ENCODE peak calls at places on chromosomes 1 and 21, in seven cellular contexts. One of them, this sample, is unnamed.

GRCh38 chr1:202076050-202076511 is 46.6 kb upstream of the GPR37L1 start:
- DNase-seq in cerebellar cortex: no peak
- DNase-seq in NCI-H226: peak
- DNase-seq in ovary: no peak
- DNase-seq in nucleus accumbens: no peak
- DNase-seq in cardiac fibroblast: no peak
- DNase-seq in thoracic aorta: no peak
- DNase-seq in this sample: no peak

GRCh38 chr1:215052656-215053055 is 29.9 kb upstream of the KCNK2 start:
- DNase-seq in cerebellar cortex: no peak
- DNase-seq in cardiac fibroblast: peak
- DNase-seq in ovary: no peak
- DNase-seq in NCI-H226: no peak
- DNase-seq in nucleus accumbens: no peak
- DNase-seq in thoracic aorta: no peak
- DNase-seq in this sample: no peak

GRCh38 chr21:45236481-45236880 is 51.2 kb downstream of the POFUT2 start:
- DNase-seq in cerebellar cortex: no peak
- DNase-seq in NCI-H226: no peak
- DNase-seq in thoracic aorta: no peak
- DNase-seq in nucleus accumbens: no peak
- DNase-seq in ovary: no peak
- DNase-seq in cardiac fibroblast: no peak
- DNase-seq in this sample: no peak

GRCh38 chr1:173476197-173476663 is 905 bp upstream of the PRDX6 start:
- DNase-seq in thoracic aorta: no peak
- DNase-seq in NCI-H226: no peak
- DNase-seq in ovary: no peak
- DNase-seq in cerebellar cortex: no peak
- DNase-seq in cardiac fibroblast: no peak
- DNase-seq in nucleus accumbens: no peak
- DNase-seq in this sample: no peak

GRCh38 chr1:222167111-222167510 is 380.8 kb downstream of the HHIPL2 start:
- DNase-seq in cerebellar cortex: peak
- DNase-seq in nucleus accumbens: no peak
- DNase-seq in cardiac fibroblast: peak
- DNase-seq in ovary: no peak
- DNase-seq in NCI-H226: peak
- DNase-seq in thoracic aorta: no peak
- DNase-seq in this sample: peak

GRCh38 chr1:67970088-67970487 is 80.3 kb downstream of the DIRAS3 start:
- DNase-seq in ovary: no peak
- DNase-seq in thoracic aorta: no peak
- DNase-seq in NCI-H226: peak
- DNase-seq in cardiac fibroblast: peak
- DNase-seq in nucleus accumbens: no peak
- DNase-seq in cerebellar cortex: no peak
- DNase-seq in this sample: no peak

GRCh38 chr1:154970631-154971340 is at the start of gene SHC1:
- DNase-seq in thoracic aorta: peak
- DNase-seq in NCI-H226: peak
- DNase-seq in cerebellar cortex: peak
- DNase-seq in ovary: peak
- DNase-seq in nucleus accumbens: peak
- DNase-seq in cardiac fibroblast: peak
- DNase-seq in this sample: peak

GRCh38 chr1:85224734-85225623 is 24.2 kb upstream of the SYDE2 start:
- DNase-seq in cardiac fibroblast: no peak
- DNase-seq in NCI-H226: no peak
- DNase-seq in cerebellar cortex: no peak
- DNase-seq in ovary: no peak
- DNase-seq in thoracic aorta: no peak
- DNase-seq in nucleus accumbens: no peak
- DNase-seq in this sample: no peak

GRCh38 chr1:67307251-67308060 is at the start of gene IL12RB2:
- DNase-seq in cardiac fibroblast: no peak
- DNase-seq in thoracic aorta: no peak
- DNase-seq in ovary: no peak
- DNase-seq in nucleus accumbens: no peak
- DNase-seq in NCI-H226: no peak
- DNase-seq in cerebellar cortex: no peak
- DNase-seq in this sample: no peak

GRCh38 chr1:202122639-202123335 is at the start of gene GPR37L1:
- DNase-seq in nucleus accumbens: peak
- DNase-seq in NCI-H226: peak
- DNase-seq in cardiac fibroblast: peak
- DNase-seq in cerebellar cortex: peak
- DNase-seq in ovary: peak
- DNase-seq in thoracic aorta: no peak
- DNase-seq in this sample: peak

GRCh38 chr1:180309338-180309737 is 79.3 kb downstream of the LHX4 start:
- DNase-seq in ovary: no peak
- DNase-seq in thoracic aorta: no peak
- DNase-seq in NCI-H226: peak
- DNase-seq in cerebellar cortex: no peak
- DNase-seq in nucleus accumbens: no peak
- DNase-seq in cardiac fibroblast: peak
- DNase-seq in this sample: peak

GRCh38 chr1:172931340-172931739 is 119.4 kb downstream of the TNFSF18 start:
- DNase-seq in cardiac fibroblast: no peak
- DNase-seq in cerebellar cortex: no peak
- DNase-seq in thoracic aorta: no peak
- DNase-seq in ovary: no peak
- DNase-seq in nucleus accumbens: no peak
- DNase-seq in NCI-H226: no peak
- DNase-seq in this sample: no peak

GRCh38 chr21:45525910-45526306 is 16.3 kb downstream of the SLC19A1 start:
- DNase-seq in cardiac fibroblast: no peak
- DNase-seq in nucleus accumbens: no peak
- DNase-seq in thoracic aorta: no peak
- DNase-seq in cerebellar cortex: no peak
- DNase-seq in ovary: peak
- DNase-seq in NCI-H226: no peak
- DNase-seq in this sample: no peak

GRCh38 chr1:154344977-154345837 is 19.9 kb downstream of the ATP8B2 start:
- DNase-seq in cerebellar cortex: peak
- DNase-seq in nucleus accumbens: peak
- DNase-seq in NCI-H226: no peak
- DNase-seq in cardiac fibroblast: peak
- DNase-seq in ovary: no peak
- DNase-seq in thoracic aorta: no peak
- DNase-seq in this sample: peak

GRCh38 chr1:43270421-43271095 is 775 bp downstream of the TMEM125 start:
- DNase-seq in ovary: no peak
- DNase-seq in thoracic aorta: no peak
- DNase-seq in cardiac fibroblast: peak
- DNase-seq in cerebellar cortex: no peak
- DNase-seq in nucleus accumbens: no peak
- DNase-seq in NCI-H226: no peak
- DNase-seq in this sample: peak

GRCh38 chr21:46322351-46323226 is 1.1 kb downstream of the C21orf58 start:
- DNase-seq in NCI-H226: no peak
- DNase-seq in cardiac fibroblast: peak
- DNase-seq in nucleus accumbens: no peak
- DNase-seq in cerebellar cortex: no peak
- DNase-seq in ovary: no peak
- DNase-seq in thoracic aorta: no peak
- DNase-seq in this sample: peak

GRCh38 chr21:45179568-45180288 is 105.3 kb downstream of the ADARB1 start:
- DNase-seq in ovary: no peak
- DNase-seq in nucleus accumbens: no peak
- DNase-seq in thoracic aorta: no peak
- DNase-seq in NCI-H226: no peak
- DNase-seq in cardiac fibroblast: no peak
- DNase-seq in cerebellar cortex: no peak
- DNase-seq in this sample: no peak

GRCh38 chr1:180157576-180158057 is 2.9 kb downstream of the QSOX1 start:
- DNase-seq in nucleus accumbens: no peak
- DNase-seq in cerebellar cortex: no peak
- DNase-seq in NCI-H226: no peak
- DNase-seq in ovary: no peak
- DNase-seq in cardiac fibroblast: no peak
- DNase-seq in thoracic aorta: no peak
- DNase-seq in this sample: no peak

GRCh38 chr1:45685308-45686080 is 839 bp downstream of the GPBP1L1 start:
- DNase-seq in cerebellar cortex: no peak
- DNase-seq in nucleus accumbens: no peak
- DNase-seq in ovary: no peak
- DNase-seq in thoracic aorta: no peak
- DNase-seq in NCI-H226: no peak
- DNase-seq in cardiac fibroblast: no peak
- DNase-seq in this sample: no peak

GRCh38 chr1:57204942-57205787 is 218.7 kb downstream of the DAB1 start:
- DNase-seq in cerebellar cortex: no peak
- DNase-seq in ovary: no peak
- DNase-seq in cardiac fibroblast: no peak
- DNase-seq in nucleus accumbens: no peak
- DNase-seq in NCI-H226: no peak
- DNase-seq in thoracic aorta: no peak
- DNase-seq in this sample: no peak

GRCh38 chr1:153921803-153922075 is 1.0 kb downstream of the GATAD2B start:
- DNase-seq in NCI-H226: no peak
- DNase-seq in cardiac fibroblast: no peak
- DNase-seq in nucleus accumbens: no peak
- DNase-seq in ovary: no peak
- DNase-seq in thoracic aorta: no peak
- DNase-seq in cerebellar cortex: peak
- DNase-seq in this sample: peak

GRCh38 chr1:223016890-223017289 is 126.2 kb downstream of the TLR5 start:
- DNase-seq in ovary: no peak
- DNase-seq in nucleus accumbens: no peak
- DNase-seq in cerebellar cortex: no peak
- DNase-seq in cardiac fibroblast: no peak
- DNase-seq in thoracic aorta: no peak
- DNase-seq in NCI-H226: no peak
- DNase-seq in this sample: no peak

GRCh38 chr1:29474274-29474824 is 238.0 kb downstream of the PTPRU start:
- DNase-seq in ovary: no peak
- DNase-seq in NCI-H226: no peak
- DNase-seq in nucleus accumbens: no peak
- DNase-seq in cerebellar cortex: no peak
- DNase-seq in thoracic aorta: no peak
- DNase-seq in cardiac fibroblast: no peak
- DNase-seq in this sample: no peak

GRCh38 chr1:177424746-177425145 is 254.0 kb downstream of the BRINP2 start:
- DNase-seq in cardiac fibroblast: no peak
- DNase-seq in NCI-H226: no peak
- DNase-seq in nucleus accumbens: no peak
- DNase-seq in cerebellar cortex: no peak
- DNase-seq in thoracic aorta: no peak
- DNase-seq in ovary: no peak
- DNase-seq in this sample: no peak

GRCh38 chr1:205774277-205775014 is 836 bp downstream of the RAB29 start:
- DNase-seq in cardiac fibroblast: peak
- DNase-seq in nucleus accumbens: no peak
- DNase-seq in ovary: no peak
- DNase-seq in thoracic aorta: no peak
- DNase-seq in NCI-H226: no peak
- DNase-seq in cerebellar cortex: peak
- DNase-seq in this sample: no peak

GRCh38 chr1:199292873-199293272 is 654.0 kb downstream of the PTPRC start:
- DNase-seq in cerebellar cortex: no peak
- DNase-seq in cardiac fibroblast: no peak
- DNase-seq in nucleus accumbens: no peak
- DNase-seq in ovary: no peak
- DNase-seq in thoracic aorta: no peak
- DNase-seq in NCI-H226: no peak
- DNase-seq in this sample: no peak

This sample was measured in AG08396.